ENCODE peak calls at places on chromosomes 13 and 19, in seven cellular contexts. One of them, this sample, is unnamed.

GRCh38 chr19:29667390-29667783 is 2.1 kb downstream of the PLEKHF1 start:
- DNase-seq in mammary epithelial cell: no peak
- DNase-seq in heart right ventricle: no peak
- DNase-seq in IMR-90: no peak
- DNase-seq in GM23248: no peak
- DNase-seq in cardiac muscle cell: no peak
- DNase-seq in HAP-1: no peak
- DNase-seq in this sample: no peak

GRCh38 chr19:44807652-44808462 is 1.0 kb upstream of the BCAM start:
- DNase-seq in mammary epithelial cell: peak; percentile 45
- DNase-seq in heart right ventricle: peak; percentile 29
- DNase-seq in IMR-90: peak; percentile 34
- DNase-seq in GM23248: peak; percentile 23
- DNase-seq in cardiac muscle cell: peak; percentile 57
- DNase-seq in HAP-1: peak; percentile 55
- DNase-seq in this sample: peak; percentile 34

GRCh38 chr19:55373993-55374757 is 2.5 kb upstream of the TMEM190 start:
- DNase-seq in mammary epithelial cell: no peak
- DNase-seq in heart right ventricle: no peak
- DNase-seq in IMR-90: peak; percentile 74
- DNase-seq in GM23248: peak; percentile 37
- DNase-seq in cardiac muscle cell: peak; percentile 50
- DNase-seq in HAP-1: no peak
- DNase-seq in this sample: peak; percentile 24

GRCh38 chr13:82654851-82655517 is 1227.3 kb downstream of the SLITRK1 start:
- DNase-seq in mammary epithelial cell: peak; percentile 75
- DNase-seq in heart right ventricle: peak; percentile 61
- DNase-seq in IMR-90: peak; percentile 82
- DNase-seq in GM23248: peak; percentile 77
- DNase-seq in cardiac muscle cell: peak; percentile 73
- DNase-seq in HAP-1: no peak
- DNase-seq in this sample: peak; percentile 91

GRCh38 chr19:11881151-11881800 is 6.3 kb upstream of the ZNF69 start:
- DNase-seq in mammary epithelial cell: peak; percentile 48
- DNase-seq in heart right ventricle: peak; percentile 11
- DNase-seq in IMR-90: peak; percentile 51
- DNase-seq in GM23248: peak; percentile 70
- DNase-seq in cardiac muscle cell: peak; percentile 71
- DNase-seq in HAP-1: peak; percentile 62
- DNase-seq in this sample: peak; percentile 73

GRCh38 chr19:31347828-31348314 is 1.4 kb downstream of the TSHZ3 start:
- DNase-seq in mammary epithelial cell: no peak
- DNase-seq in heart right ventricle: no peak
- DNase-seq in IMR-90: peak; percentile 87
- DNase-seq in GM23248: peak; percentile 73
- DNase-seq in cardiac muscle cell: peak; percentile 29
- DNase-seq in HAP-1: no peak
- DNase-seq in this sample: no peak

GRCh38 chr13:22357132-22357531 is 686.3 kb downstream of the FGF9 start:
- DNase-seq in mammary epithelial cell: no peak
- DNase-seq in heart right ventricle: no peak
- DNase-seq in IMR-90: no peak
- DNase-seq in GM23248: no peak
- DNase-seq in cardiac muscle cell: no peak
- DNase-seq in HAP-1: no peak
- DNase-seq in this sample: no peak

GRCh38 chr19:16571689-16572331 is 405 bp downstream of the SLC35E1 start:
- DNase-seq in mammary epithelial cell: peak; percentile 38
- DNase-seq in heart right ventricle: peak; percentile 42
- DNase-seq in IMR-90: peak; percentile 20
- DNase-seq in GM23248: peak; percentile 66
- DNase-seq in cardiac muscle cell: peak; percentile 20
- DNase-seq in HAP-1: peak; percentile 32
- DNase-seq in this sample: peak; percentile 16

GRCh38 chr19:6476155-6476895 is 5.3 kb downstream of the DENND1C start:
- DNase-seq in mammary epithelial cell: peak; percentile 61
- DNase-seq in heart right ventricle: peak; percentile 44
- DNase-seq in IMR-90: peak; percentile 10
- DNase-seq in GM23248: peak; percentile 76
- DNase-seq in cardiac muscle cell: peak; percentile 49
- DNase-seq in HAP-1: peak; percentile 54
- DNase-seq in this sample: peak; percentile 46

GRCh38 chr13:57832187-57832586 is 200.6 kb downstream of the PCDH17 start:
- DNase-seq in mammary epithelial cell: no peak
- DNase-seq in heart right ventricle: no peak
- DNase-seq in IMR-90: no peak
- DNase-seq in GM23248: no peak
- DNase-seq in cardiac muscle cell: no peak
- DNase-seq in HAP-1: no peak
- DNase-seq in this sample: no peak
- H3K4me3 ChIP-seq in mammary epithelial cell: no peak overlapping the region
- H3K4me3 ChIP-seq in heart right ventricle: no peak overlapping the region
- H3K4me3 ChIP-seq in IMR-90: no peak overlapping the region
- H3K4me3 ChIP-seq in GM23248: no peak overlapping the region
- H3K4me3 ChIP-seq in cardiac muscle cell: no peak overlapping the region
- H3K4me3 ChIP-seq in HAP-1: no peak overlapping the region
- H3K4me3 ChIP-seq in this sample: no peak overlapping the region

GRCh38 chr19:42239544-42240220 is 2.7 kb downstream of the GSK3A start:
- DNase-seq in mammary epithelial cell: no peak
- DNase-seq in heart right ventricle: no peak
- DNase-seq in IMR-90: no peak
- DNase-seq in GM23248: no peak
- DNase-seq in cardiac muscle cell: no peak
- DNase-seq in HAP-1: no peak
- DNase-seq in this sample: no peak
- H3K4me3 ChIP-seq in mammary epithelial cell: no peak overlapping the region
- H3K4me3 ChIP-seq in heart right ventricle: no peak overlapping the region
- H3K4me3 ChIP-seq in IMR-90: no peak overlapping the region
- H3K4me3 ChIP-seq in GM23248: no peak overlapping the region
- H3K4me3 ChIP-seq in cardiac muscle cell: no peak overlapping the region
- H3K4me3 ChIP-seq in HAP-1: no peak overlapping the region
- H3K4me3 ChIP-seq in this sample: no peak overlapping the region

DNA sequence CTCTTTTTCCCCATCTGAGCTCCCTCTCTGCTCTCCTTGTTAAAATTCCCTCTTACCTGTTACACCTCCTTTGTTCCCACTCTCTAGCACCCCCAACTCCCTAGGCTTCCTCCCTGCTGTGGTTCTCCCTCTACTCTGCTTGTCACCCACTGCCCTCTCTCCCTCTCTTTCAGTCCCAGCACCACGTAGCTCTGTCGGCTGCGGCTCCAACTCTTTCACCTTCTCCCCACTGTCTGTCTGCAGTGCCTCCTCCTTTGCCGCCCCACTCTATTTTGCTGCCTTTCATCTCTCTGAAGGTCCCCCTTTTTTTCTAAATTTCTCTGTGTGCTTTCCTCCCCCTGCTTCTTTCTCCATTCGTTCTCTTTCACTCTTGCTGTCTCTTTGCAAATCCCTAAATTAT is 1.1 kb downstream of the ZNF836 start:
- DNase-seq in mammary epithelial cell: no peak
- DNase-seq in heart right ventricle: no peak
- DNase-seq in IMR-90: no peak
- DNase-seq in GM23248: peak; percentile 27
- DNase-seq in cardiac muscle cell: no peak
- DNase-seq in HAP-1: no peak
- DNase-seq in this sample: no peak
- H3K4me3 ChIP-seq in mammary epithelial cell: peak overlapping the region; percentile 89
- H3K4me3 ChIP-seq in heart right ventricle: peak overlapping the region; percentile 76
- H3K4me3 ChIP-seq in IMR-90: peak overlapping the region; percentile 90
- H3K4me3 ChIP-seq in GM23248: peak overlapping the region; percentile 94
- H3K4me3 ChIP-seq in cardiac muscle cell: peak overlapping the region; percentile 60
- H3K4me3 ChIP-seq in HAP-1: peak overlapping the region; percentile 65
- H3K4me3 ChIP-seq in this sample: peak overlapping the region; percentile 98

DNA sequence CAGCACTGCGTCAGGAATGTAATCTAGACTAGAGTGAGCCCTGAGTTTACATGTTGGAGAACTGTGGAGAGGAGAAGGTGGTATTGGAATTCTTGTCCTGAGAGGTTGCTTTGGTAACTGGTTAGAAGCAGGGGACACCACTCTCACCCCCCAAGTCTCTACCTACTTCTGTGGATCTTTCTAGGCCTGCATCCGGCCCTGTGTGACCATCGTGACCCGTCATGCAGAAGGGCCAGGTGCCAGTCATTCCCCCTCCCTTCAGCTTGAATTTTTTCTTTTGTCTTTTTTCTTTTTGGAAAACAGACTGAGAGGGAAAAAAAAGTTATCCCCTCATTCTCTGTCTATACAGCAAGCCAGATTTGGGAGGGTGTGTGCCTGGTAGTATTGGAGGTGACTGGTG is 31.8 kb downstream of the NFIX start:
- DNase-seq in mammary epithelial cell: no peak
- DNase-seq in heart right ventricle: no peak
- DNase-seq in IMR-90: no peak
- DNase-seq in GM23248: peak; percentile 43
- DNase-seq in cardiac muscle cell: no peak
- DNase-seq in HAP-1: no peak
- DNase-seq in this sample: no peak
- H3K4me3 ChIP-seq in mammary epithelial cell: peak overlapping the region; percentile 65
- H3K4me3 ChIP-seq in heart right ventricle: peak overlapping the region; percentile 20
- H3K4me3 ChIP-seq in IMR-90: peak overlapping the region; percentile 8
- H3K4me3 ChIP-seq in GM23248: peak overlapping the region; percentile 85
- H3K4me3 ChIP-seq in cardiac muscle cell: no peak overlapping the region
- H3K4me3 ChIP-seq in HAP-1: no peak overlapping the region
- H3K4me3 ChIP-seq in this sample: peak overlapping the region; percentile 51

DNA sequence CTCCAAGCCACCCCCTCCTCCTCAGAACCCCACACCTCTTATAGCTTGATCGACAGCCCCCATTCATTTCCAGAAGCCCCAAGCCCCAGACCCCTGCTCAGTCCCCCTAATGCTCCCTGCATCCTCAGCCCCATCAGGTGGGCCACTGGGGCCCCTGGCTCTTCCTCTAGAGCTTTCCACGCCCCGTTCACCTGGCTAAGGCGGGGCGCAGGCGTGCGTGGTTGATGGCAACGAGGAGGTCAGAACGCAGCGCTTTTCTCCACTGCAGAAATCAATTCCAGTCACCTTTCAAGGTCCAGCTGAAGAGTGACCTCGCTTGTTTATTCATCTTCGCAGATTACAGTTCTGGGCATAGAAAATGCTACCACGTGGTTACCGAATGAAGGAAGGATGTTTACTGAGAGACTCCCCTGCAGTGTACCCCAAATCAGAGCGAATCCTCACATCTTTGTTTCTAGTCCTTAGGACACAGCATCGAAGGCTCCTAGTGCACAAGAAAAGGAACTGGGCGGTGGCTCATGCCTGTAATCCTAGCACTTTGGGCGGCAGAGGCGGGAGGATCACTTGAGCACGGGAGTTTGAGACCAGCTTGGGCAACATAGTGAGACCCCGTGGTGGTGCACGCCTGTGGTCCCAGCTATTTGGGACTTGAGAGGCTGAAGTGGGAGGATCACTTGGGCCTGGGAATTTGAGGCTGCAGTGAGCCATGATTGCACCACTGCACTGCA is 798 bp upstream of the PBX4 start:
- DNase-seq in mammary epithelial cell: no peak
- DNase-seq in heart right ventricle: no peak
- DNase-seq in IMR-90: no peak
- DNase-seq in GM23248: no peak
- DNase-seq in cardiac muscle cell: no peak
- DNase-seq in HAP-1: no peak
- DNase-seq in this sample: no peak
- H3K4me3 ChIP-seq in mammary epithelial cell: no peak overlapping the region
- H3K4me3 ChIP-seq in heart right ventricle: no peak overlapping the region
- H3K4me3 ChIP-seq in IMR-90: peak overlapping the region; percentile 56
- H3K4me3 ChIP-seq in GM23248: peak overlapping the region; percentile 66
- H3K4me3 ChIP-seq in cardiac muscle cell: peak overlapping the region; percentile 7
- H3K4me3 ChIP-seq in HAP-1: peak overlapping the region; percentile 22
- H3K4me3 ChIP-seq in this sample: no peak overlapping the region

This sample was measured in fibroblast of pulmonary artery.